ENCODE peak calls at places on chromosome 7, in five cellular contexts. H, R, U, Y and F are unnamed samples.

GRCh38 chr7:95794917-95795515 is 22.7 kb downstream of the DYNC1I1 start:
- DNase-seq in H (peak; percentile 43), R (peak; percentile 26), U (no peak), Y (peak; percentile 24), F (peak; percentile 33)

GRCh38 chr7:15612205-15612604 is 50.4 kb upstream of the AGMO start:
- DNase-seq in H (no peak), R (no peak), U (no peak), Y (no peak), F (peak; percentile 19)

GRCh38 chr7:2103071-2103898 is 129.5 kb downstream of the MAD1L1 start:
- DNase-seq in H (no peak), R (no peak), U (no peak), Y (no peak), F (no peak)

GRCh38 chr7:113100091-113100723 is 13.6 kb upstream of the GPR85 start:
- DNase-seq in H (no peak), R (peak; percentile 49), U (no peak), Y (no peak), F (no peak)

GRCh38 chr7:155506854-155507337 is 39.5 kb downstream of the CNPY1 start:
- DNase-seq in H (no peak), R (no peak), U (no peak), Y (no peak), F (peak; percentile 37)

GRCh38 chr7:46725136-46725535 is 804.1 kb upstream of the IGFBP3 start:
- DNase-seq in H (no peak), R (no peak), U (no peak), Y (no peak), F (no peak)

GRCh38 chr7:100689230-100690135 is 4.6 kb downstream of the GIGYF1 start:
- DNase-seq in H (no peak), R (no peak), U (no peak), Y (no peak), F (no peak)

GRCh38 chr7:144738708-144739314 is 97.0 kb downstream of the TPK1 start:
- DNase-seq in H (peak; percentile 18), R (peak; percentile 15), U (no peak), Y (peak; percentile 12), F (peak; percentile 56)

GRCh38 chr7:89238156-89238555 is 442.6 kb upstream of the TEX47 start:
- DNase-seq in H (no peak), R (no peak), U (no peak), Y (no peak), F (no peak)

GRCh38 chr7:30692882-30693281 is 10.6 kb upstream of the CRHR2 start:
- DNase-seq in H (no peak), R (no peak), U (no peak), Y (no peak), F (no peak)

GRCh38 chr7:26328498-26329390 is 37.1 kb downstream of the SNX10 start:
- DNase-seq in H (no peak), R (no peak), U (no peak), Y (no peak), F (no peak)

GRCh38 chr7:17371656-17372524 is 73.4 kb downstream of the AHR start:
- DNase-seq in H (peak; percentile 57), R (no peak), U (no peak), Y (peak; percentile 17), F (no peak)

GRCh38 chr7:2017483-2017891 is 215.3 kb downstream of the MAD1L1 start:
- DNase-seq in H (no peak), R (peak; percentile 43), U (no peak), Y (no peak), F (no peak)

GRCh38 chr7:156832195-156832877 is 60.6 kb downstream of the LMBR1 start:
- DNase-seq in H (no peak), R (no peak), U (no peak), Y (no peak), F (no peak)

GRCh38 chr7:18895456-18895855 is 222.0 kb downstream of the TWIST1 start:
- DNase-seq in H (peak; percentile 53), R (no peak), U (no peak), Y (no peak), F (no peak)

GRCh38 chr7:38699481-38699880 is 68.3 kb upstream of the AMPH start:
- DNase-seq in H (no peak), R (no peak), U (no peak), Y (no peak), F (no peak)

GRCh38 chr7:15839415-15840100 is 153.1 kb upstream of the MEOX2 start:
- DNase-seq in H (no peak), R (peak; percentile 15), U (peak; percentile 38), Y (no peak), F (peak; percentile 8)

GRCh38 chr7:106914018-106914607 is 49.0 kb downstream of the PIK3CG start:
- DNase-seq in H (no peak), R (no peak), U (no peak), Y (no peak), F (no peak)

GRCh38 chr7:114944742-114945625 is 23.1 kb downstream of the MDFIC start:
- DNase-seq in H (no peak), R (no peak), U (no peak), Y (no peak), F (no peak)

GRCh38 chr7:71326596-71326995 is 194.7 kb downstream of the GALNT17 start:
- DNase-seq in H (no peak), R (no peak), U (no peak), Y (no peak), F (no peak)

GRCh38 chr7:2606539-2606936 is 25.2 kb upstream of the TTYH3 start:
- DNase-seq in H (no peak), R (peak; percentile 62), U (no peak), Y (no peak), F (no peak)

GRCh38 chr7:45176886-45177731 is 19.5 kb downstream of the RAMP3 start:
- DNase-seq in H (no peak), R (no peak), U (no peak), Y (no peak), F (no peak)

GRCh38 chr7:85004402-85004801 is 182.5 kb downstream of the SEMA3D start:
- DNase-seq in H (no peak), R (no peak), U (no peak), Y (no peak), F (no peak)

DNA sequence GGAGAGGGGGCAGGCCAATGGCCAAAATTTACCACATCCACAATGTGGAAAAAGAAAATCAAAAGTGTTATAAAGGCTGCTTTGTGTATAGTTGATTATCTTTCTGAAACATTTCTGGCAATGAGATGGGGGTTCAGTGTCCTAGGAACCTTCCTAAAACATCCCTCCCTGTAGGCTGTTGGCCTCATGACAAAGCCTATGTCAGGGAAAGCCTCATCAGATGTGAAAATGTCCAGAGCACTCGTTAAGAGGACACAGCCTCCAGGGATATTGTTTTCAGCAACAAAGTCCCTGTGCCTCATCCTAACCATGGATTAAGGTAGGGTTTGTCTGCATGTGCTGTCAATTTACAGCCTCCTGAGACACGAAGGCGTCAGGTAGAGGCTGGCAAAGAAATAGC is 17.0 kb downstream of the SUN3 start:
- DNase-seq in H (no peak), R (no peak), U (no peak), Y (no peak), F (no peak)
- TF ChIP-seq JUND in H (no peak), R (no peak), U (no peak), Y (no peak), F (no peak)

GRCh38 chr7:55058314-55058713 is 39.5 kb downstream of the EGFR start:
- DNase-seq in H (no peak), R (no peak), U (no peak), Y (no peak), F (no peak)

GRCh38 chr7:55056068-55056467 is 37.3 kb downstream of the EGFR start:
- DNase-seq in H (no peak), R (no peak), U (no peak), Y (no peak), F (no peak)

GRCh38 chr7:55054758-55055157 is 35.9 kb downstream of the EGFR start:
- DNase-seq in H (no peak), R (no peak), U (no peak), Y (no peak), F (no peak)

GRCh38 chr7:55055479-55055878 is 36.7 kb downstream of the EGFR start:
- DNase-seq in H (no peak), R (no peak), U (no peak), Y (no peak), F (no peak)

GRCh38 chr7:55056577-55057480 is 38.0 kb downstream of the EGFR start:
- DNase-seq in H (no peak), R (no peak), U (no peak), Y (no peak), F (no peak)
- TF ChIP-seq JUND in H (no peak), R (no peak), U (no peak), Y (no peak), F (no peak)

GRCh38 chr7:129827467-129827990 is 125.2 kb downstream of the UBE2H start:
- DNase-seq in H (no peak), R (no peak), U (no peak), Y (no peak), F (no peak)

GRCh38 chr7:129829677-129830631 is 122.8 kb downstream of the UBE2H start:
- DNase-seq in H (peak; percentile 66), R (peak; percentile 42), U (peak; percentile 59), Y (peak; percentile 62), F (no peak)

GRCh38 chr7:129830949-129831348 is 121.8 kb downstream of the UBE2H start:
- DNase-seq in H (no peak), R (no peak), U (no peak), Y (no peak), F (no peak)

GRCh38 chr7:129828078-129828762 is 124.5 kb downstream of the UBE2H start:
- DNase-seq in H (no peak), R (no peak), U (no peak), Y (no peak), F (no peak)

GRCh38 chr7:129828989-129829676 is 123.6 kb downstream of the UBE2H start:
- DNase-seq in H (no peak), R (no peak), U (no peak), Y (no peak), F (no peak)
- TF ChIP-seq JUND in H (no peak), R (no peak), U (no peak), Y (no peak), F (no peak)

DNA sequence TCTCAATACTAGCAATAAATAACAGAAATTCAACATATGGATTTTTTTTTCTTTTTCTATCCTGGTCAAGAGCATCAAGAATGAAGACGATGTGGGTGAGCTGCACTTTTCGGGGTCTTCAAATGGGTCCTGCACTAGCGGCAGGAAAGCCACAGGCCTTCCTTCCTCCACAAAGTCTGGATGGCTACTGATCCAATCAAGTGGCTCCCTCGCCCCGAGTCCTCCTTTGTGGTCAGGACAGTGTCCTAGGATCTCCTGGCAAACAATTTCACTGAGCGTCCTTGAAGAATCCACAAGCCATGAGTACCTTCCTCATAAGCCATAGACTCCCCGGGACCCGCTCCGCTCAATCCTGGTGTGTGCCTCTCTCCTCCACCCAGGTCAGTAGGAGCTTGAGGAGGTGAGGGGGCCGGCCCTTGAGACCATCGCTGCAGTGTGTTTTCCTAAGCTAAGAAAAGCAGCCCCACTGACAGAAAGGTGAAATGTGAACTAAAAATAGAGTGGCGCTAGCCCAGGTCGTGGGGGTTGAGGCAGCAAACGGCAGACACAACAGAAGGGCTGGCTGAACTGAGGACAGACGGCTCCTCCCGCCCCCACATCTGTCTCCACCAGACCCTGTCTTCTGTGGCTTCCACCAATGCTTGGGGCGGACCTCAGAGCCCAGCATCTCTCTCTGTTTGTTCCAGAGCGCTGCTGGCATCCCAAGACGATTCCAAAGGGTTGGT is 202.3 kb downstream of the HERPUD2 start:
- DNase-seq in H (no peak), R (no peak), U (no peak), Y (no peak), F (no peak)
- TF ChIP-seq JUND in H (no peak), R (no peak), U (no peak), Y (no peak), F (no peak)